ENCODE peak calls at places on chromosome 17, in four cellular contexts. One of them, this sample, is unnamed.

GRCh38 chr17:6147054-6147453 is 76.9 kb downstream of the WSCD1 start:
- DNase-seq in colonic mucosa: no peak
- DNase-seq in GM23338: no peak
- DNase-seq in heart right ventricle: no peak
- DNase-seq in this sample: no peak

GRCh38 chr17:62703776-62704380 is 76.4 kb downstream of the MRC2 start:
- DNase-seq in colonic mucosa: peak; percentile 67
- DNase-seq in GM23338: peak; percentile 87
- DNase-seq in heart right ventricle: peak; percentile 79
- DNase-seq in this sample: peak; percentile 77

GRCh38 chr17:6420173-6420641 is 14.7 kb downstream of the AIPL1 start:
- DNase-seq in colonic mucosa: no peak
- DNase-seq in GM23338: peak; percentile 75
- DNase-seq in heart right ventricle: no peak
- DNase-seq in this sample: no peak

GRCh38 chr17:59093702-59094231 is 12.9 kb downstream of the TRIM37 start:
- DNase-seq in colonic mucosa: peak; percentile 36
- DNase-seq in GM23338: no peak
- DNase-seq in heart right ventricle: peak; percentile 25
- DNase-seq in this sample: peak; percentile 41

GRCh38 chr17:6166492-6167179 is 96.5 kb downstream of the WSCD1 start:
- DNase-seq in colonic mucosa: no peak
- DNase-seq in GM23338: no peak
- DNase-seq in heart right ventricle: no peak
- DNase-seq in this sample: no peak

GRCh38 chr17:21214777-21215541 is 998 bp upstream of the TMEM11 start:
- DNase-seq in colonic mucosa: no peak
- DNase-seq in GM23338: peak; percentile 73
- DNase-seq in heart right ventricle: no peak
- DNase-seq in this sample: no peak

GRCh38 chr17:75084039-75084660 is 3.6 kb upstream of the SLC16A5 start:
- DNase-seq in colonic mucosa: no peak
- DNase-seq in GM23338: no peak
- DNase-seq in heart right ventricle: no peak
- DNase-seq in this sample: no peak

GRCh38 chr17:83196973-83197880 is 117.8 kb downstream of the METRNL start:
- DNase-seq in colonic mucosa: no peak
- DNase-seq in GM23338: no peak
- DNase-seq in heart right ventricle: no peak
- DNase-seq in this sample: peak; percentile 11

GRCh38 chr17:39676198-39676819 is 8.1 kb downstream of the PNMT start:
- DNase-seq in colonic mucosa: peak; percentile 83
- DNase-seq in GM23338: no peak
- DNase-seq in heart right ventricle: peak; percentile 78
- DNase-seq in this sample: peak; percentile 76

GRCh38 chr17:17370711-17371110 is 67.5 kb downstream of the NT5M start:
- DNase-seq in colonic mucosa: no peak
- DNase-seq in GM23338: no peak
- DNase-seq in heart right ventricle: no peak
- DNase-seq in this sample: no peak

GRCh38 chr17:32519769-32520701 is 33.2 kb downstream of the CDK5R1 start:
- DNase-seq in colonic mucosa: peak; percentile 26
- DNase-seq in GM23338: peak; percentile 55
- DNase-seq in heart right ventricle: peak; percentile 18
- DNase-seq in this sample: no peak

GRCh38 chr17:75652934-75653549 is 13.9 kb downstream of the RECQL5 start:
- DNase-seq in colonic mucosa: no peak
- DNase-seq in GM23338: peak; percentile 84
- DNase-seq in heart right ventricle: no peak
- DNase-seq in this sample: no peak

GRCh38 chr17:44827863-44828262 is 2.2 kb downstream of the GJC1 start:
- DNase-seq in colonic mucosa: no peak
- DNase-seq in GM23338: no peak
- DNase-seq in heart right ventricle: no peak
- DNase-seq in this sample: no peak

GRCh38 chr17:43360376-43360738 is 38.4 kb upstream of the ARL4D start:
- DNase-seq in colonic mucosa: peak; percentile 39
- DNase-seq in GM23338: no peak
- DNase-seq in heart right ventricle: no peak
- DNase-seq in this sample: no peak

GRCh38 chr17:48545022-48545376 is at the start of gene HOXB2:
- DNase-seq in colonic mucosa: no peak
- DNase-seq in GM23338: peak; percentile 49
- DNase-seq in heart right ventricle: peak; percentile 37
- DNase-seq in this sample: peak; percentile 45

GRCh38 chr17:1796800-1797199 is 32.9 kb downstream of the SMYD4 start:
- DNase-seq in colonic mucosa: no peak
- DNase-seq in GM23338: no peak
- DNase-seq in heart right ventricle: no peak
- DNase-seq in this sample: no peak
- H3K27me3 ChIP-seq in colonic mucosa: no peaks in the 10 kb centered on the region
- H3K27me3 ChIP-seq in GM23338: no peaks in the 10 kb centered on the region
- H3K27me3 ChIP-seq in heart right ventricle: no peaks in the 10 kb centered on the region
- H3K27me3 ChIP-seq in this sample: no peaks in the 10 kb centered on the region

DNA sequence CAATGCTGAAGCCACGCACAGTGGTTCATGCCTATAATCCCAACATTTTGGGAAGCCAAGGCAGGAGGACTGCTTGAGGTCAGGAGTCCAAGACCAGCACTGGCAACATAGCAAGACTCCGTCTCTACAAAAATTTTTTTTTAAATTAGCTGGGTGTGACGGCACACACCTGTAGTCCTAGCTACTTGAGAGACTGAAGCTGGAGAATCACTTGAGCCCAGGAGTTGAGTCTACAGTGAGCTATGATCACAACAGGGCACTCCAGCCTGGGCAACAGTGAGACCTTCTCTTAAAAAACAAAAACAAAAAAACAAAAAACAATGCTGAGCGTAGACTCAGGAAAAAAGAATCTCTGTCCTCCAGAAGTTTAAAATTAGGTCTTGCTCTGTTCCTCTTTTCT is 6.1 kb downstream of the GNA13 start:
- DNase-seq in colonic mucosa: no peak
- DNase-seq in GM23338: no peak
- DNase-seq in heart right ventricle: no peak
- DNase-seq in this sample: no peak
- H3K4me1 ChIP-seq in colonic mucosa: no peaks in the 10 kb centered on the region
- H3K4me1 ChIP-seq in GM23338: peaks cover 19% of the 10 kb centered on the region
- H3K4me1 ChIP-seq in heart right ventricle: peaks cover 30% of the 10 kb centered on the region
- H3K4me1 ChIP-seq in this sample: peaks cover 91% of the 10 kb centered on the region

GRCh38 chr17:10999484-10999883 is 161.6 kb upstream of the PIRT start:
- DNase-seq in colonic mucosa: no peak
- DNase-seq in GM23338: no peak
- DNase-seq in heart right ventricle: no peak
- DNase-seq in this sample: no peak
- TF ChIP-seq CTCF in colonic mucosa: no peak
- TF ChIP-seq CTCF in GM23338: no peak
- TF ChIP-seq CTCF in heart right ventricle: no peak
- TF ChIP-seq CTCF in this sample: no peak

DNA sequence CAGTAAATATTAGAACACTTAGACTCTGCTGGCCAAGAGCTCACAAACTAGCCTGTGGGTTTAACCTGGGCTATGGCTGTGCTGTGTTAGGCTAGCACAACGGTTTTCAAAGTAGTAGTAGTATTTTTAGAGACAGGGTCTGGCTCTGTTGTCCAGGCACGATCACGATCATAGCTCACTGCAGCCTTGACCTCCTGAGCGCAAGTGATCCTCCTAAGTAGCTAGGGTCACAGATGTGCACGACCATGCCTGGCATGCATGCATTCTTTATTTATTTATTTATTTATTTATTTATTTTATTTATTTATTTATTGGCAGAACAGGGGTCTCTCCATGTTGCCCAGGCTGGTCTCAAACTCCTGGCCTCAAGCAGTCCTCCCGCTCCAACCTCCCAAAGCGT is 10.3 kb downstream of the MRPL27 start:
- DNase-seq in colonic mucosa: no peak
- DNase-seq in GM23338: no peak
- DNase-seq in heart right ventricle: no peak
- DNase-seq in this sample: no peak
- H3K27me3 ChIP-seq in colonic mucosa: no peaks in the 10 kb centered on the region
- H3K27me3 ChIP-seq in GM23338: no peaks in the 10 kb centered on the region
- H3K27me3 ChIP-seq in heart right ventricle: no peaks in the 10 kb centered on the region
- H3K27me3 ChIP-seq in this sample: no peaks in the 10 kb centered on the region

GRCh38 chr17:77148109-77148958 is 7.6 kb downstream of the SEC14L1 start:
- DNase-seq in colonic mucosa: no peak
- DNase-seq in GM23338: no peak
- DNase-seq in heart right ventricle: no peak
- DNase-seq in this sample: no peak
- H3K4me1 ChIP-seq in colonic mucosa: peaks cover 12% of the 10 kb centered on the region
- H3K4me1 ChIP-seq in GM23338: peaks cover 31% of the 10 kb centered on the region
- H3K4me1 ChIP-seq in heart right ventricle: peaks cover 29% of the 10 kb centered on the region
- H3K4me1 ChIP-seq in this sample: peaks cover 95% of the 10 kb centered on the region

GRCh38 chr17:31515226-31515759 is 123.8 kb downstream of the RAB11FIP4 start:
- DNase-seq in colonic mucosa: no peak
- DNase-seq in GM23338: no peak
- DNase-seq in heart right ventricle: no peak
- DNase-seq in this sample: no peak

GRCh38 chr17:31513731-31514427 is 122.4 kb downstream of the RAB11FIP4 start:
- DNase-seq in colonic mucosa: no peak
- DNase-seq in GM23338: no peak
- DNase-seq in heart right ventricle: no peak
- DNase-seq in this sample: no peak

GRCh38 chr17:31518478-31518877 is 127.0 kb downstream of the RAB11FIP4 start:
- DNase-seq in colonic mucosa: no peak
- DNase-seq in GM23338: no peak
- DNase-seq in heart right ventricle: no peak
- DNase-seq in this sample: no peak

GRCh38 chr17:31521632-31522283 is 130.3 kb downstream of the RAB11FIP4 start:
- DNase-seq in colonic mucosa: no peak
- DNase-seq in GM23338: no peak
- DNase-seq in heart right ventricle: no peak
- DNase-seq in this sample: no peak

DNA sequence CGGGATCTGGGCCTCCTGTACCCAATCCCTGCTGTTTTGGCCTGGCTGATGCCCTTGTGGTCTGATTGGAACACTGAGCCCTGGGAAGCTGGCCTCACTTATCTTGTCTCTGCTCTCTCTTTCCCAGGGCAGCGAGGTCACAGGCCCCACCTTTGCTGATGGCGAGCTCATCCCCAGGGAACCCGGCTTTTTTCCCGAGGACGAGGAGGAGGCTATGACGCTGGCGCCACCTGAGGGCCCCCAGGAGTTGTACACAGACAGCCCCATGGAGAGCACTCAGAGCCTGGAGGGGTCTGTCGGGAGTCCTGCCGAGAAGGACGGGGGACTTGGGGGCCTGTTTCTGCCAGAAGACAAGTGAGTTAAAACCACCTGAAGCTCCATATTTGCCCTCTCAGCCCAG is 126.0 kb downstream of the RAB11FIP4 start:
- DNase-seq in colonic mucosa: no peak
- DNase-seq in GM23338: peak; percentile 78
- DNase-seq in heart right ventricle: no peak
- DNase-seq in this sample: no peak
- TF ChIP-seq CTCF in colonic mucosa: no peak
- TF ChIP-seq CTCF in GM23338: peak; percentile 76
- TF ChIP-seq CTCF in heart right ventricle: no peak
- TF ChIP-seq CTCF in this sample: peak; percentile 53